ENCODE peak calls at places on chromosomes 4 and X, in eight cellular contexts. R is RWPE2, S is astrocyte, L is tibial artery, B is uterus, X is DND-41, Z is tibial nerve, N is ovary. F is an unnamed sample.

GRCh38 chrX:24202465-24203031 is 53.0 kb downstream of the ZFX start:
- DNase-seq in R (no peak), S (no peak), L (no peak), B (no peak), X (no peak), Z (no peak), N (no peak), F (no peak)

GRCh38 chrX:20742106-20742505 is 475.4 kb upstream of the RPS6KA3 start:
- DNase-seq in R (no peak), S (peak; percentile 55), L (no peak), B (no peak), X (no peak), Z (no peak), N (no peak), F (peak; percentile 64)

GRCh38 chr4:40251366-40251765 is 54.5 kb downstream of the RHOH start:
- DNase-seq in R (no peak), S (peak; percentile 23), L (no peak), B (no peak), X (no peak), Z (no peak), N (no peak), F (no peak)

GRCh38 chr4:160826339-160826679 is 1337.5 kb downstream of the FSTL5 start:
- DNase-seq in R (no peak), S (no peak), L (no peak), B (no peak), X (no peak), Z (no peak), N (no peak), F (no peak)

GRCh38 chr4:172515266-172515879 is 653.2 kb upstream of the GALNT7 start:
- DNase-seq in R (no peak), S (peak; percentile 54), L (no peak), B (no peak), X (no peak), Z (no peak), N (no peak), F (no peak)

GRCh38 chrX:10007604-10008003 is 40.4 kb downstream of the CLDN34 start:
- DNase-seq in R (no peak), S (peak; percentile 52), L (no peak), B (no peak), X (no peak), Z (no peak), N (no peak), F (no peak)

GRCh38 chr4:73868206-73869129 is 725 bp upstream of the CXCL1 start:
- DNase-seq in R (no peak), S (no peak), L (no peak), B (no peak), X (no peak), Z (no peak), N (no peak), F (no peak)

GRCh38 chr4:183924362-183925044 is 19.4 kb downstream of the STOX2 start:
- DNase-seq in R (no peak), S (no peak), L (no peak), B (no peak), X (no peak), Z (no peak), N (no peak), F (no peak)

GRCh38 chrX:119583431-119584059 is 9.2 kb downstream of the UBE2A start:
- DNase-seq in R (no peak), S (no peak), L (no peak), B (no peak), X (no peak), Z (no peak), N (no peak), F (no peak)

GRCh38 chr4:103853627-103854026 is 133.8 kb upstream of the TACR3 start:
- DNase-seq in R (no peak), S (no peak), L (no peak), B (no peak), X (no peak), Z (no peak), N (no peak), F (no peak)

GRCh38 chr4:40228497-40229365 is 31.9 kb downstream of the RHOH start:
- DNase-seq in R (no peak), S (no peak), L (no peak), B (no peak), X (no peak), Z (no peak), N (no peak), F (no peak)

GRCh38 chr4:85701881-85702321 is 227.0 kb downstream of the ARHGAP24 start:
- DNase-seq in R (no peak), S (no peak), L (no peak), B (no peak), X (no peak), Z (no peak), N (no peak), F (no peak)

GRCh38 chr4:33072340-33073089 is 2352.3 kb downstream of the PCDH7 start:
- DNase-seq in R (no peak), S (no peak), L (no peak), B (no peak), X (no peak), Z (no peak), N (no peak), F (no peak)

GRCh38 chr4:143335979-143336827 is 473 bp upstream of the GAB1 start:
- DNase-seq in R (peak; percentile 81), S (peak; percentile 85), L (peak; percentile 95), B (peak; percentile 93), X (peak; percentile 49), Z (peak; percentile 75), N (peak; percentile 89), F (peak; percentile 87)

GRCh38 chr4:110309686-110310085 is 111.3 kb upstream of the ELOVL6 start:
- DNase-seq in R (no peak), S (peak; percentile 39), L (no peak), B (no peak), X (no peak), Z (no peak), N (no peak), F (no peak)

GRCh38 chr4:36402008-36402758 is 120.8 kb downstream of the DTHD1 start:
- DNase-seq in R (no peak), S (no peak), L (no peak), B (no peak), X (no peak), Z (no peak), N (no peak), F (no peak)

GRCh38 chrX:68822641-68823410 is 6.0 kb upstream of the EFNB1 start:
- DNase-seq in R (no peak), S (peak; percentile 22), L (no peak), B (peak; percentile 53), X (no peak), Z (no peak), N (peak; percentile 31), F (no peak)
- TF ChIP-seq CTCF in R (peak; percentile 64), S (peak; percentile 41), L (peak; percentile 49), B (peak; percentile 55), X (peak; percentile 55), Z (no peak), N (peak; percentile 32), F (peak; percentile 33)

GRCh38 chr4:1234296-1234695 is 14.6 kb downstream of the CTBP1 start:
- DNase-seq in R (peak; percentile 35), S (no peak), L (peak; percentile 35), B (peak; percentile 46), X (no peak), Z (no peak), N (no peak), F (no peak)

GRCh38 chr4:1236103-1236641 is 12.8 kb downstream of the CTBP1 start:
- DNase-seq in R (peak; percentile 44), S (no peak), L (peak; percentile 59), B (peak; percentile 15), X (no peak), Z (no peak), N (no peak), F (no peak)

GRCh38 chr4:1235381-1236102 is 13.4 kb downstream of the CTBP1 start:
- DNase-seq in R (peak; percentile 41), S (no peak), L (peak; percentile 63), B (peak; percentile 14), X (no peak), Z (no peak), N (no peak), F (no peak)

GRCh38 chr4:1233641-1234277 is 15.2 kb downstream of the CTBP1 start:
- DNase-seq in R (peak; percentile 52), S (peak; percentile 7), L (no peak), B (peak; percentile 77), X (no peak), Z (no peak), N (peak; percentile 60), F (no peak)

GRCh38 chr4:1234811-1235292 is 14.1 kb downstream of the CTBP1 start:
- DNase-seq in R (peak; percentile 31), S (no peak), L (peak; percentile 49), B (peak; percentile 18), X (no peak), Z (no peak), N (no peak), F (no peak)
- H3K36me3 ChIP-seq in R (peaks cover 85% of the 10 kb centered on the region), S (peaks cover 15% of the 10 kb centered on the region), L (peaks cover 84% of the 10 kb centered on the region), B (no peaks in the 10 kb centered on the region), X (peaks cover 100% of the 10 kb centered on the region), Z (no peaks in the 10 kb centered on the region), N (no peaks in the 10 kb centered on the region), F (no peaks in the 10 kb centered on the region)

DNA sequence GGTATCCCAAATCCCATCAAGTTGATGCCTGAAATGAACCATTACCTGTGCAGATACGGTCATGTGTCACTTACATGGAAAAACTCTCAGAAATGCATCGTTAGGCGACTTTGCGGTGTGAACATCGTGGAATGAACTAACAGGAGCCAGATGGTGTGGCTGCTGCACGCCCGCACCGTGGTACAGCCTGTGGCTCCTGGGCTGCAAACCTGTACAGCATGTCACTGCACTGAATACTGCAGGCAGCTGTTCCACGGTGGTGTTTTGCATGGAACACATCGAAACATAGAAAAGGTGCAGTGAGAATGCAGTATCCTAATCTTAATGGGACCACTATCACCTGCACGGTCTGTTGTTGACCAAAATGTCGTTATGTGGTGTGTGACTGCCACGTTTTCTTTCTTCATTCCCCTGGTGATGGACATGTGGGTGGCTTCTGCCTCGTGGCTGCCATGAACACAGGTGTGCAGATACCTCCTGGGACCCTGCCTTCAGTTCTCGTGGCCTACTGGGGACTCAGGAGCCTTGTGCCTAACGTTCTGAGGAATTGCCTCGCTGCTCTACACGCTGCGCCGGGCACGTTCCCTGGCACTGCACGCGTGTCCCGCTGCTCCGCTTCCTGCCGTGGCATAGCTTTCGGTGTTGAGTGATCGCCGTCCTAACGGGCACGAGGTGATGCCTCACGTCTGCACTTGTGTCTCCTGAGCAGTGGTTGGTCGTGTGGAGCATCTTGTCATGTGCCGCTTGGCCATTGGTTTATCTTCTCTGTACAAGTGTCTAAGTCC is 18.5 kb downstream of the MAEA start:
- DNase-seq in R (peak; percentile 46), S (no peak), L (no peak), B (no peak), X (no peak), Z (no peak), N (no peak), F (no peak)
- H3K4me3 ChIP-seq in R (no peak overlapping the region), S (no peak overlapping the region), L (no peak overlapping the region), B (no peak overlapping the region), X (no peak overlapping the region), Z (no peak overlapping the region), N (no peak overlapping the region), F (no peak overlapping the region)

DNA sequence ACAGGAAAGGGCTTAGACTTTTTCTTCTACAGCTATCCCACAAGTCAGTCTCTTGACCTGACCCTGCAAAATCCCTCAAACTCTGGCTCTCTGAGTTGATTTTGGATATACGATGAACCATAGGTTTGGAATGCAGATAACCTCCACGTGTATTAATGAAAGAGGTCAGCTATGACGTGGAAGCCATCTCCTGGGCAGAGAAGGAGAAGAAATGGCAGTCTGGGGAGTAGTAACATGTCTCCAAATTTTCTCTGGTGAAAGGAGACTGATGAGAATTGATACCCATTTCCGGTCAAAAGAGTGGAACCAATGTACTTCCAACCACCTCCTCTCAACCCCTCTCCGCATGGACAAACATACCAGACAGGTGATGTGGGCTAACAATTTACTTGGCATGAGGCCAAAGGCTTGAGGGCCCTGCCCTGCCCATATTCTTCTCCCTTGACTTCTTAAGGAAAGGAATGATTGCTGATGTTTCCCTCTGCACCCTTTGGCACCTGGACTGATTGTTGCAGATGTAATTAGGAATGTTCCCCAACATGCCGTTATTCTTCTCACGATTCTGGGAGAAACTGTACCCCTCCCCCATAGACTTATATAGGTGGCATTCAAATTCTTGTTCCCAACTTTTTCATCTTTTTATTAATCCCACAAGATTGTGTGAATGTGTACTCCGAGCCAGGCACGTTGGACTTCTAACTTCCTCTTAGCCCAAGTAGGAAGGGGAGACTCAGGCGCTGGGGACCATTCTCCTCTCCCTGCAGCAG is 580 bp upstream of the PLS3 start:
- DNase-seq in R (peak; percentile 68), S (peak; percentile 57), L (no peak), B (peak; percentile 30), X (no peak), Z (no peak), N (no peak), F (no peak)
- TF ChIP-seq CTCF in R (no peak), S (no peak), L (no peak), B (no peak), X (no peak), Z (no peak), N (no peak), F (no peak)